ENCODE peak calls at places on chromosomes 16 and 17, in ten cellular contexts. Z is esophagus squamous epithelium, J is aorta, F is epithelial cell of esophagus, N is A549, O is endodermal cell, L is foreskin fibroblast, Y is GM12865, R is AG10803, S is cardiac fibroblast. H is an unnamed sample.

GRCh38 chr17:76935331-76935730 is 67.1 kb downstream of the MGAT5B start:
- DNase-seq in Y (no peak), F (no peak), N (no peak), S (peak), O (no peak), R (peak), L (peak), J (no peak), Z (no peak), H (no peak)

GRCh38 chr16:89906141-89907025 is 12.3 kb upstream of the MC1R start:
- DNase-seq in R (no peak), Y (no peak), N (no peak), L (no peak), F (no peak), S (no peak), J (no peak), Z (no peak), O (no peak), H (no peak)

GRCh38 chr16:84277244-84277823 is 17.3 kb upstream of the WFDC1 start:
- DNase-seq in Y (peak), O (peak), J (peak), R (peak), Z (no peak), F (peak), L (peak), N (peak), S (peak), H (peak)

GRCh38 chr16:28082624-28083023 is 19.1 kb upstream of the GSG1L start:
- DNase-seq in N (no peak), Y (no peak), F (peak), J (no peak), Z (no peak), S (no peak), R (no peak), L (no peak), O (no peak), H (no peak)

GRCh38 chr16:67833035-67833417 is 9.1 kb upstream of the THAP11 start:
- DNase-seq in F (peak), Y (no peak), N (no peak), L (peak), R (peak), S (peak), O (peak), J (no peak), Z (no peak), H (no peak)

GRCh38 chr17:64077409-64077808 is 52.5 kb downstream of the ERN1 start:
- DNase-seq in S (no peak), J (peak), Y (no peak), O (no peak), F (peak), N (no peak), Z (no peak), L (no peak), R (no peak), H (no peak)

GRCh38 chr17:60647705-60648104 is 29.9 kb upstream of the BCAS3 start:
- DNase-seq in F (no peak), N (no peak), S (no peak), R (no peak), Y (no peak), J (no peak), L (no peak), O (no peak), Z (no peak), H (no peak)

GRCh38 chr16:19840524-19841110 is 44.0 kb downstream of the GPRC5B start:
- DNase-seq in Z (no peak), O (no peak), Y (no peak), S (no peak), L (no peak), J (no peak), F (no peak), R (peak), N (no peak), H (no peak)

GRCh38 chr17:40516581-40517285 is 15.3 kb upstream of the TNS4 start:
- DNase-seq in Z (no peak), F (peak), Y (peak), N (peak), S (no peak), R (peak), O (peak), L (peak), J (peak), H (no peak)

GRCh38 chr16:85963746-85964370 is 64.9 kb downstream of the IRF8 start:
- DNase-seq in O (no peak), Z (no peak), L (peak), N (no peak), F (no peak), J (no peak), R (peak), S (peak), Y (no peak), H (no peak)

GRCh38 chr17:19386276-19386863 is 620 bp downstream of the MFAP4 start:
- DNase-seq in R (peak), O (peak), S (peak), Y (no peak), F (peak), N (peak), L (peak), Z (no peak), J (peak), H (peak)
- H3K4me3 ChIP-seq in R (peak), O (no peak), S (peak), Y (no peak), F (no peak), N (no peak), L (peak), Z (peak), J (peak), H (no peak)

DNA sequence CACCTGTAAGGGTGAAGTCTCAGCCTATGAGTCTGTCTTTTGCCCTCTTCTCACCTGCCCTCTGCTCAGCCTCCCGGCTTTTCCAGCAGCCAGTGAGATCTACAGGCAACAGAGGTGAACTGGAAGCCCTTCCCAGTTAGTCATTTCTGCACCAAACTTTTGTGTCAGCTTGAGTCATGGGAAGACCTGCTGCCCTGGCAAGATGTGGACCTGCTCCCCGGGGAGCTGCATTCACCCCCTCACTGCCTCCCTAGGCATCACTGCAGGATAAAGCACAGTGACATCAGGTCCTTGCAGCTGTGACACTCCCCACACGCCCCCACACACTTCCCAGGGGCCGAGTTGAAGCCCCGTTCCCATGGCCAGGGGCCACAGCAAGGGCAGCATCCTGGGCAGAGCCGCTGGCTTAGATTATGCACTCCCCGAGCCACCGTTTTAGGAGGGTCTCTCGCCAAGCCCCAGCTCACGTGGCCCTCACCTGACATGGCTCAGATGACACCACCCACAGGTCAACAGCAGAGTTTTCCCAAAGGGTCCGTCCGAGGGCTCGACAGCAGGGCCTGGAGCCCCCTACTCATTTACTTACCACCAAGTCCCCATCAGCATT is 6.5 kb upstream of the ABR start:
- DNase-seq in N (no peak), L (peak), F (peak), J (peak), Y (peak), Z (no peak), O (no peak), R (peak), S (peak), H (no peak)
- H3K4me3 ChIP-seq in N (no peak), L (no peak), F (no peak), J (no peak), Y (no peak), Z (peak), O (no peak), R (no peak), S (no peak), H (no peak)

GRCh38 chr16:11791144-11791828 is 5.8 kb downstream of the ZC3H7A start:
- DNase-seq in L (no peak), J (peak), S (no peak), N (no peak), R (no peak), O (no peak), Z (no peak), Y (no peak), F (no peak), H (no peak)
- H3K4me3 ChIP-seq in L (no peak), J (no peak), S (no peak), N (no peak), R (no peak), O (no peak), Z (no peak), Y (no peak), F (no peak), H (no peak)

GRCh38 chr17:4786111-4786491 is at the start of gene VMO1:
- DNase-seq in Z (no peak), S (peak), O (peak), F (peak), J (no peak), Y (no peak), R (peak), L (peak), N (no peak), H (peak)
- H3K4me3 ChIP-seq in Z (peak), S (peak), O (no peak), F (no peak), J (no peak), Y (no peak), R (peak), L (peak), N (no peak), H (no peak)

DNA sequence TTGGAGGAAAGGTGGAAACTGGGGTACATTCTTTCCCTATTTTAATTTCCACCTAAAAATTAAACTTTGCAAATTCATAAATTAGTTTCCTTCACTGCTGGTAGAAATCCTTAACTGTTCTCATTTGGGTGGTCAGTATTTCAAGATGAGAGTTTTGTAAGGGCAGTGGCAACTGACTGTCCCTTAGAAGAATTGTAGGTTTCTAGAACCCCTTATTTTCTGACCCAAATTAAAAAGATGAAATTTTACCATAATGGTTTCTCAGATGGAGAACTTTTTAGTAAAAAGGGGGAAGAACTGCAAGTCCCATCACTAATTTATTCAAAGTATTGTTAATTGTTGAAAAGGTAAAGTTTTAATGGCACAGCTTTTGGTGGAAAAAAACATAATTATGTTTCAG is 5.6 kb downstream of the IGF2BP1 start:
- DNase-seq in Y (no peak), N (no peak), O (no peak), L (no peak), F (no peak), R (no peak), J (no peak), S (no peak), Z (no peak), H (no peak)
- H3K4me3 ChIP-seq in Y (no peak), N (peak), O (peak), L (no peak), F (no peak), R (no peak), J (no peak), S (no peak), Z (no peak), H (no peak)

DNA sequence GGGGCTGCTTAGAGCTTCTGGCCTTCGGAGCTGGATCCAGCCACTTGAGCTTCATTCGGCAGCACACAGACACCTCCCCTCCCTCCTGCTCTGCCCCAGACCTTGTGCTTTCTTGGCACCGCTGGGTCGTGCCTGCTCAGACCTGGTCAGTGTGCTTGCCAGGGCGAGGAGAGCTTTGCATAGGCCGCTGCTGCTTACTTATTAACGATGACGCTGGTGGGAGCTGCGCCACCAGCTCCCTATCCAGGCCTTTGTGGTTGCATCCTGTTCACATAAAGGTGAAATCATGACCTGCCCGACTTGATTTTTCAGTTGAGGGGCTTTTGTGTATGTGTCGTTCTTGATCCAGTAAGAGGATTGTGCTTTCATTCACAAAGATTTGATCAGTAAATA is 101.1 kb downstream of the MSI2 start:
- DNase-seq in S (no peak), L (no peak), J (no peak), O (no peak), F (peak), Y (peak), N (no peak), Z (no peak), R (no peak), H (peak)
- H3K4me3 ChIP-seq in S (no peak), L (no peak), J (no peak), O (no peak), F (no peak), Y (peak), N (no peak), Z (peak), R (no peak), H (no peak)

DNA sequence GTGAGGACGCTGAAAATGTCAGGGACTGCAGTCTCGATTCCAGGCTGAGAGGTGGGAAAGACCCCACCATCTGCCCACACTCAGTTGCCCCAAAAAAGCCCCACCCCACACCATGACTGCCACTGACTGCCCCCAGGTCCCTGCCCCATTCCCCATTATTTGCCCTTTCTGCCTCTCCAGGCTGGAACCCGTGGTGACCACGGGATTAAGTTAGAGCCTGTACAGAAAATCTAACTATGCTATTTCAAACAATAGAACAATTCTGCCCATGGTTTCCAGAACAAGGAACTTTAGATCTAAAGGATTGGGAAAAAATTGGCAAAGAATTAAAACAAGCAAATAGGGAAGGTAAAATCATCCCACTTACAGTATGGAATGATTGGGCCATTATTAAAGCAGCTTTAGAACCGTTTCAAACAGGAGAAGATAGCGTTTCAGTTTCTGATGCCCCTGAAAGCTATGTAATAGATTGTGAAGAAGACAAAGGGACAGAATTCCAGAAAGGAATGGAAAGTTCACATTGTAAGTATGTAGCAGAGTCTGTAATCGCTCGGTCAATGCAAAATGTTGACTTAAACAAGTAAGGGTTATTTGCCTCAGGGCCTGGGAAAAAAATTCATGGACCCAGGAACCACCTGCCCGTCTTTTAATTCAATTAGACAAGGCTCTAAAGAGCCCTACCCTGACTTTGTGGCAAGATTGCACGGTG is 14.4 kb downstream of the FLYWCH1 start:
- DNase-seq in Y (no peak), R (no peak), J (no peak), Z (no peak), S (no peak), F (no peak), L (no peak), O (no peak), N (no peak), H (no peak)
- H3K4me3 ChIP-seq in Y (no peak), R (no peak), J (no peak), Z (no peak), S (no peak), F (no peak), L (no peak), O (no peak), N (no peak), H (no peak)